ENCODE peak calls at places on chromosomes 5 and 9, in four cellular contexts. One of them, this sample, is unnamed.

GRCh38 chr5:159850192-159850573 is 66.1 kb upstream of the ADRA1B start:
- DNase-seq in choroid plexus epithelial cell: peak
- DNase-seq in iPS DF 6.9: no peak
- DNase-seq in psoas muscle: peak
- DNase-seq in this sample: no peak

GRCh38 chr5:35229076-35230042 is 928 bp downstream of the PRLR start:
- DNase-seq in choroid plexus epithelial cell: no peak
- DNase-seq in iPS DF 6.9: peak
- DNase-seq in psoas muscle: no peak
- DNase-seq in this sample: peak

GRCh38 chr9:113299800-113300292 is 3.3 kb downstream of the RNF183 start:
- DNase-seq in choroid plexus epithelial cell: peak
- DNase-seq in iPS DF 6.9: no peak
- DNase-seq in psoas muscle: no peak
- DNase-seq in this sample: peak

GRCh38 chr5:120362426-120362825 is 101.7 kb upstream of the PRR16 start:
- DNase-seq in choroid plexus epithelial cell: no peak
- DNase-seq in iPS DF 6.9: no peak
- DNase-seq in psoas muscle: no peak
- DNase-seq in this sample: no peak

GRCh38 chr9:5144217-5144616 is 41.2 kb downstream of the INSL6 start:
- DNase-seq in choroid plexus epithelial cell: no peak
- DNase-seq in iPS DF 6.9: no peak
- DNase-seq in psoas muscle: no peak
- DNase-seq in this sample: no peak

GRCh38 chr5:13921573-13921972 is 22.9 kb downstream of the DNAH5 start:
- DNase-seq in choroid plexus epithelial cell: peak
- DNase-seq in iPS DF 6.9: no peak
- DNase-seq in psoas muscle: no peak
- DNase-seq in this sample: no peak

GRCh38 chr9:87886210-87887150 is 3.8 kb downstream of the SPATA31E1 start:
- DNase-seq in choroid plexus epithelial cell: no peak
- DNase-seq in iPS DF 6.9: no peak
- DNase-seq in psoas muscle: no peak
- DNase-seq in this sample: no peak

GRCh38 chr9:91285729-91286353 is 75.9 kb downstream of the AUH start:
- DNase-seq in choroid plexus epithelial cell: peak
- DNase-seq in iPS DF 6.9: no peak
- DNase-seq in psoas muscle: no peak
- DNase-seq in this sample: no peak

GRCh38 chr5:154475613-154476342 is 2.2 kb downstream of the HAND1 start:
- DNase-seq in choroid plexus epithelial cell: no peak
- DNase-seq in iPS DF 6.9: no peak
- DNase-seq in psoas muscle: peak
- DNase-seq in this sample: peak

This sample was measured in RPMI8226.